ENCODE peak calls at places on chromosomes 13 and 19, in five cellular contexts. D, C, Q, N and E are unnamed samples.

GRCh38 chr13:80469841-80470378 is 129.0 kb upstream of the SPRY2 start:
- DNase-seq in D (peak; percentile 21), C (no peak), Q (no peak), N (no peak), E (no peak)

GRCh38 chr13:33276581-33276980 is 9.0 kb downstream of the STARD13 start:
- DNase-seq in D (no peak), C (no peak), Q (no peak), N (no peak), E (no peak)

GRCh38 chr19:51417107-51417806 is at the start of gene SIGLEC10:
- DNase-seq in D (no peak), C (no peak), Q (no peak), N (peak; percentile 80), E (no peak)

GRCh38 chr19:7857727-7858701 is 16.2 kb downstream of the PRR36 start:
- DNase-seq in D (no peak), C (no peak), Q (no peak), N (no peak), E (no peak)

GRCh38 chr13:44440046-44440608 is 66.5 kb downstream of the SERP2 start:
- DNase-seq in D (no peak), C (no peak), Q (no peak), N (no peak), E (no peak)

GRCh38 chr13:58369941-58370340 is 738.4 kb downstream of the PCDH17 start:
- DNase-seq in D (no peak), C (no peak), Q (no peak), N (no peak), E (no peak)

GRCh38 chr19:48446579-48446978 is 796 bp downstream of the GRWD1 start:
- DNase-seq in D (no peak), C (no peak), Q (no peak), N (no peak), E (no peak)

GRCh38 chr19:40084948-40085347 is 5.8 kb downstream of the ZNF780A start:
- DNase-seq in D (no peak), C (no peak), Q (no peak), N (no peak), E (no peak)

GRCh38 chr19:1237027-1237659 is 662 bp downstream of the CBARP start:
- DNase-seq in D (no peak), C (peak; percentile 16), Q (no peak), N (no peak), E (no peak)

GRCh38 chr13:30730526-30730925 is 4.8 kb upstream of the ALOX5AP start:
- DNase-seq in D (no peak), C (no peak), Q (no peak), N (no peak), E (no peak)